ENCODE peak calls at places on chromosomes 6 and 20, in nine cellular contexts. One of them, this sample, is unnamed. For H3K4me1, the result is how much of the 10 kb centered on the place peaks cover.

GRCh38 chr20:33477386-33478234 is 12.3 kb upstream of the CBFA2T2 start:
- DNase-seq in fibroblast of lung: no peak
- DNase-seq in colonic mucosa: peak
- DNase-seq in breast epithelium: no peak
- DNase-seq in PC-9: peak
- DNase-seq in IMR-90: no peak
- DNase-seq in mesendoderm: peak
- DNase-seq in uterus: no peak
- DNase-seq in pancreas: no peak
- DNase-seq in this sample: no peak

GRCh38 chr20:38127011-38127621 is 38.0 kb downstream of the TGM2 start:
- DNase-seq in fibroblast of lung: peak
- DNase-seq in colonic mucosa: no peak
- DNase-seq in breast epithelium: no peak
- DNase-seq in PC-9: peak
- DNase-seq in IMR-90: peak
- DNase-seq in mesendoderm: no peak
- DNase-seq in uterus: peak
- DNase-seq in pancreas: no peak
- DNase-seq in this sample: peak

GRCh38 chr6:83862776-83863471 is 3.4 kb downstream of the CYB5R4 start:
- DNase-seq in fibroblast of lung: peak
- DNase-seq in colonic mucosa: no peak
- DNase-seq in breast epithelium: no peak
- DNase-seq in PC-9: no peak
- DNase-seq in IMR-90: peak
- DNase-seq in mesendoderm: no peak
- DNase-seq in uterus: no peak
- DNase-seq in pancreas: no peak
- DNase-seq in this sample: peak

GRCh38 chr20:38804682-38805501 is 605 bp upstream of the PPP1R16B start:
- DNase-seq in fibroblast of lung: no peak
- DNase-seq in colonic mucosa: peak
- DNase-seq in breast epithelium: peak
- DNase-seq in PC-9: no peak
- DNase-seq in IMR-90: no peak
- DNase-seq in mesendoderm: peak
- DNase-seq in uterus: no peak
- DNase-seq in pancreas: no peak
- DNase-seq in this sample: no peak

GRCh38 chr20:25223179-25223661 is 24.7 kb upstream of the PYGB start:
- DNase-seq in fibroblast of lung: peak
- DNase-seq in colonic mucosa: peak
- DNase-seq in breast epithelium: no peak
- DNase-seq in PC-9: peak
- DNase-seq in IMR-90: peak
- DNase-seq in mesendoderm: peak
- DNase-seq in uterus: no peak
- DNase-seq in pancreas: no peak
- DNase-seq in this sample: peak

GRCh38 chr6:17485181-17485580 is 91.8 kb downstream of the CAP2 start:
- DNase-seq in fibroblast of lung: no peak
- DNase-seq in colonic mucosa: no peak
- DNase-seq in breast epithelium: no peak
- DNase-seq in PC-9: no peak
- DNase-seq in IMR-90: no peak
- DNase-seq in mesendoderm: no peak
- DNase-seq in uterus: no peak
- DNase-seq in pancreas: no peak
- DNase-seq in this sample: no peak

GRCh38 chr6:125747589-125748533 is 1.6 kb upstream of the HEY2 start:
- DNase-seq in fibroblast of lung: no peak
- DNase-seq in colonic mucosa: peak
- DNase-seq in breast epithelium: peak
- DNase-seq in PC-9: no peak
- DNase-seq in IMR-90: no peak
- DNase-seq in mesendoderm: peak
- DNase-seq in uterus: no peak
- DNase-seq in pancreas: peak
- DNase-seq in this sample: peak

GRCh38 chr6:39791311-39791710 is 865 bp upstream of the DAAM2 start:
- DNase-seq in fibroblast of lung: no peak
- DNase-seq in colonic mucosa: no peak
- DNase-seq in breast epithelium: no peak
- DNase-seq in PC-9: no peak
- DNase-seq in IMR-90: no peak
- DNase-seq in mesendoderm: peak
- DNase-seq in uterus: no peak
- DNase-seq in pancreas: no peak
- DNase-seq in this sample: peak

GRCh38 chr6:145483191-145483996 is 251.9 kb downstream of the EPM2A start:
- DNase-seq in fibroblast of lung: peak
- DNase-seq in colonic mucosa: no peak
- DNase-seq in breast epithelium: no peak
- DNase-seq in PC-9: peak
- DNase-seq in IMR-90: peak
- DNase-seq in mesendoderm: no peak
- DNase-seq in uterus: no peak
- DNase-seq in pancreas: no peak
- DNase-seq in this sample: no peak

GRCh38 chr6:133254552-133255228 is 13.5 kb downstream of the EYA4 start:
- DNase-seq in fibroblast of lung: peak
- DNase-seq in colonic mucosa: no peak
- DNase-seq in breast epithelium: no peak
- DNase-seq in PC-9: peak
- DNase-seq in IMR-90: peak
- DNase-seq in mesendoderm: no peak
- DNase-seq in uterus: no peak
- DNase-seq in pancreas: no peak
- DNase-seq in this sample: peak

GRCh38 chr20:50690979-50691584 is at the start of gene RIPOR3:
- DNase-seq in fibroblast of lung: peak
- DNase-seq in colonic mucosa: no peak
- DNase-seq in breast epithelium: no peak
- DNase-seq in PC-9: peak
- DNase-seq in IMR-90: no peak
- DNase-seq in mesendoderm: peak
- DNase-seq in uterus: peak
- DNase-seq in pancreas: no peak
- DNase-seq in this sample: peak

GRCh38 chr6:157999100-158000051 is 17.7 kb downstream of the SYNJ2 start:
- DNase-seq in fibroblast of lung: no peak
- DNase-seq in colonic mucosa: no peak
- DNase-seq in breast epithelium: no peak
- DNase-seq in PC-9: no peak
- DNase-seq in IMR-90: no peak
- DNase-seq in mesendoderm: no peak
- DNase-seq in uterus: no peak
- DNase-seq in pancreas: peak
- DNase-seq in this sample: no peak

GRCh38 chr20:5085380-5085779 is 34.4 kb downstream of the PCNA start:
- DNase-seq in fibroblast of lung: no peak
- DNase-seq in colonic mucosa: no peak
- DNase-seq in breast epithelium: no peak
- DNase-seq in PC-9: no peak
- DNase-seq in IMR-90: no peak
- DNase-seq in mesendoderm: no peak
- DNase-seq in uterus: no peak
- DNase-seq in pancreas: no peak
- DNase-seq in this sample: no peak

GRCh38 chr6:156928972-156929371 is 151.8 kb downstream of the ARID1B start:
- DNase-seq in fibroblast of lung: no peak
- DNase-seq in colonic mucosa: no peak
- DNase-seq in breast epithelium: no peak
- DNase-seq in PC-9: no peak
- DNase-seq in IMR-90: no peak
- DNase-seq in mesendoderm: no peak
- DNase-seq in uterus: no peak
- DNase-seq in pancreas: no peak
- DNase-seq in this sample: no peak

GRCh38 chr6:25172819-25173218 is 106.4 kb upstream of the CARMIL1 start:
- DNase-seq in fibroblast of lung: peak
- DNase-seq in colonic mucosa: no peak
- DNase-seq in breast epithelium: peak
- DNase-seq in PC-9: peak
- DNase-seq in IMR-90: peak
- DNase-seq in mesendoderm: peak
- DNase-seq in uterus: no peak
- DNase-seq in pancreas: no peak
- DNase-seq in this sample: peak

DNA sequence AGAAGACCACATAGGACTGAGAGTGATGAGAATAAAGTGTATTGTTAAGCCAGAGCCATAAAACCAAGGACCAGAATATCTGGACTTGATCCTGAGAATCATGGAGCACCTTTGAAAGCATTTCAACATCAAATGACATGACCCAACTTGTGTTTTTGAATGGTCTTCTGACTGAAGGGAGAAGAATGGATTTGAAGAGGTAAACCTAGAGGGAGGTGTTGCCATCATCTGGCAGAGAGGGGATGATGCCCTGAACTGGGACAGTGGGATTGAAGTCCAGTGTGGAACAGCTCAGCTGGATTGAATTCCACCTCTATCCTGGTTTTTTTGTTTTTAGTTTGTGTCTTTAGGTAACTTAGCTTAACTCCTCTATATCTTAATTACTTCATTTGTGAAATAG is 570.0 kb downstream of the TBC1D32 start:
- DNase-seq in fibroblast of lung: no peak
- DNase-seq in colonic mucosa: no peak
- DNase-seq in breast epithelium: no peak
- DNase-seq in PC-9: no peak
- DNase-seq in IMR-90: no peak
- DNase-seq in mesendoderm: peak
- DNase-seq in uterus: no peak
- DNase-seq in pancreas: no peak
- DNase-seq in this sample: no peak
- H3K4me1 ChIP-seq in fibroblast of lung: under half
- H3K4me1 ChIP-seq in colonic mucosa: under half
- H3K4me1 ChIP-seq in breast epithelium: under half
- H3K4me1 ChIP-seq in PC-9: under half
- H3K4me1 ChIP-seq in IMR-90: under half
- H3K4me1 ChIP-seq in mesendoderm: under half
- H3K4me1 ChIP-seq in uterus: under half
- H3K4me1 ChIP-seq in pancreas: under half
- H3K4me1 ChIP-seq in this sample: under half

DNA sequence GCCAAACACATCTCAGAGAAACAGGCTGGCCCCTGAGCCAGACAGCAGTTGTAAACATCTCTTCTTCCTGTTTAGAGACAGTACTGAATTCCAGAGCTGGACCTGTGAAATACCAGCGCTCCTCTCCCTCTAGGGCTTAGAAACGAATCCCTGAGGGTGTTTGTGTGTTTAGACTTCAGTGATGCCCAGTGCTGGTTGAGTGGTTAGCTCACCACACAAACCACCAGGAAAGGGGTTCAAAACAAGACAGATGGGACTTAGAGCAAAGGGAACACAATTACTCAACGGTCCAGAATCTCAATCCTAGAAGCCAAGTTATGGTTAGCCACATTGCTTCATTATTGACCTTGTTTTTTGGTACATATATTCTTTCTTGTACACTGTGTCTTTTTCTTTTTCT is 108.7 kb upstream of the TMEM170B start:
- DNase-seq in fibroblast of lung: peak
- DNase-seq in colonic mucosa: no peak
- DNase-seq in breast epithelium: no peak
- DNase-seq in PC-9: peak
- DNase-seq in IMR-90: peak
- DNase-seq in mesendoderm: peak
- DNase-seq in uterus: no peak
- DNase-seq in pancreas: no peak
- DNase-seq in this sample: peak
- H3K4me1 ChIP-seq in fibroblast of lung: under half
- H3K4me1 ChIP-seq in colonic mucosa: under half
- H3K4me1 ChIP-seq in breast epithelium: under half
- H3K4me1 ChIP-seq in PC-9: half or more
- H3K4me1 ChIP-seq in IMR-90: under half
- H3K4me1 ChIP-seq in mesendoderm: under half
- H3K4me1 ChIP-seq in uterus: under half
- H3K4me1 ChIP-seq in pancreas: under half
- H3K4me1 ChIP-seq in this sample: under half

DNA sequence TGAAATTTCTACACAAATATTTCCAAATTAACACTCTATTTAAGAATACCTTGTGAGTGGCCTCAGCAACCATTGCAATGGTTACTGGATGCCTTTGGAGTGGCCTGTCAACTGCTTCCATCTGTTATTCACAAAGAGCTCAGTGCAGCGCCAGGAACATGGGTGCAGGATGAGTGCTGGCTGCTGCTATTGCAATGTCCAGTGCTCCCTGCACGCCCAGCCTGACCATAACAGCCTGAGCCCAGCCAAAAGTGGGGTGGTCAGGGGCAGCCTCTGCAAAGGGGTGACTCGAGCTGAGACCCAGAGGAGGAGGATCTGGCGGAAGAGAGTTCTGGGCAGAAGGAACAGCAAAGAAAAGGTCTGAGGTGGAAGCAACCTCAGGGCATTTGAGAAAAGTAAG is 18.4 kb downstream of the CASS4 start:
- DNase-seq in fibroblast of lung: no peak
- DNase-seq in colonic mucosa: no peak
- DNase-seq in breast epithelium: no peak
- DNase-seq in PC-9: no peak
- DNase-seq in IMR-90: no peak
- DNase-seq in mesendoderm: no peak
- DNase-seq in uterus: no peak
- DNase-seq in pancreas: no peak
- DNase-seq in this sample: no peak
- H3K4me1 ChIP-seq in fibroblast of lung: half or more
- H3K4me1 ChIP-seq in colonic mucosa: under half
- H3K4me1 ChIP-seq in breast epithelium: under half
- H3K4me1 ChIP-seq in PC-9: under half
- H3K4me1 ChIP-seq in IMR-90: under half
- H3K4me1 ChIP-seq in mesendoderm: under half
- H3K4me1 ChIP-seq in uterus: under half
- H3K4me1 ChIP-seq in pancreas: under half
- H3K4me1 ChIP-seq in this sample: under half

DNA sequence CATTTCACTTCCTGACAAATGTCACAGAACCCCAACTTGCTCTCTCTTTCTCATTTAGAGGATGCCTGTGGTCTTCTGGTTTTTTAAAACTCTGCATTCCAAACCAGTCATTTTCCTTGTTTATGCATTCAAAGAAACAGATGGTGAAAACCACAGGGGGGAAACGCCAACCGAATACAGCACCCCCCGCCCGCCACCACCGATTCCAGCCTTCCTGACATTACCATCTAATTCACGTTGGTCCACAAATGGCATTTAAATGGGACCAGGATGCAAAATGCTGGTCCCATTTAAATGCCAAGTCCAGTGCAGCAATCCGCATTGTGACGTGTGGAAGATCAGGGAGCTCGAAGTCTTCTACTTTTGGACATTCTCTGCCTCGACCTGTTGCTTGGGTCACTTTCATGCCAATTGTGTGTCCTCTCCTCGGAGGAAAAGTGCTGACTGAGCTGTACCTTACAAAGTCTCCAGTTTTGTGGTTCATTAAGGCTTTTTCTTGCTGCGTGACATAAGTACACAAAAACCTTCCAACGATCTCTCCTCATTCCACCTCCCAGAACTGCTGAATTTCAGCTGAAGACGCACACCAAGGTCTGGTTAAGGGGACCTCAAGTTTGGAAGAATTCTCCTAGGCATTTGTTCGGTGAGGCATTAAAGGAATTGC is 35.8 kb downstream of the NEDD9 start:
- DNase-seq in fibroblast of lung: peak
- DNase-seq in colonic mucosa: no peak
- DNase-seq in breast epithelium: no peak
- DNase-seq in PC-9: no peak
- DNase-seq in IMR-90: peak
- DNase-seq in mesendoderm: peak
- DNase-seq in uterus: no peak
- DNase-seq in pancreas: no peak
- DNase-seq in this sample: peak
- H3K4me1 ChIP-seq in fibroblast of lung: under half
- H3K4me1 ChIP-seq in colonic mucosa: under half
- H3K4me1 ChIP-seq in breast epithelium: under half
- H3K4me1 ChIP-seq in PC-9: under half
- H3K4me1 ChIP-seq in IMR-90: under half
- H3K4me1 ChIP-seq in mesendoderm: under half
- H3K4me1 ChIP-seq in uterus: under half
- H3K4me1 ChIP-seq in pancreas: under half
- H3K4me1 ChIP-seq in this sample: under half